ENCODE peak calls at places on chromosomes 4 and X, in nine cellular contexts. B is NCI-H1105; T is cardiac fibroblast; F is retina; I is activated CD4-positive, alpha-beta T cell treated with anti-CD3 and anti-CD28 coated beads for 24 hours; Y is H4; P is C1 segment of cervical spinal cord; G is GM23338; C is ureter. Z is an unnamed sample.

GRCh38 chrX:124229374-124229773 is 103.1 kb upstream of the TEX13D start:
- DNase-seq in B (no peak), T (no peak), F (no peak), I (no peak), Y (no peak), P (no peak), G (peak), C (no peak), Z (no peak)

GRCh38 chr4:19399001-19399400 is 852.7 kb upstream of the SLIT2 start:
- DNase-seq in B (no peak), T (peak), F (no peak), I (no peak), Y (no peak), P (no peak), G (no peak), C (no peak), Z (no peak)

GRCh38 chrX:71615954-71616353 is 2.4 kb downstream of the CXCR3 start:
- DNase-seq in B (no peak), T (no peak), F (no peak), I (no peak), Y (no peak), P (no peak), G (no peak), C (no peak), Z (no peak)

GRCh38 chrX:15939737-15940136 is 85.1 kb upstream of the AP1S2 start:
- DNase-seq in B (no peak), T (no peak), F (no peak), I (no peak), Y (no peak), P (no peak), G (no peak), C (no peak), Z (no peak)

GRCh38 chr4:189206953-189207352 is 733.7 kb upstream of the FRG1 start:
- DNase-seq in B (no peak), T (no peak), F (no peak), I (no peak), Y (no peak), P (no peak), G (no peak), C (no peak), Z (no peak)

GRCh38 chr4:180823116-180823515 is 1420.1 kb upstream of the TENM3 start:
- DNase-seq in B (no peak), T (no peak), F (no peak), I (no peak), Y (no peak), P (no peak), G (no peak), C (no peak), Z (no peak)

GRCh38 chr4:40185830-40186664 is 10.8 kb upstream of the RHOH start:
- DNase-seq in B (no peak), T (peak), F (no peak), I (no peak), Y (no peak), P (no peak), G (no peak), C (no peak), Z (no peak)

GRCh38 chrX:19740744-19741143 is 146.7 kb downstream of the SH3KBP1 start:
- DNase-seq in B (no peak), T (no peak), F (no peak), I (no peak), Y (no peak), P (no peak), G (no peak), C (no peak), Z (no peak)

GRCh38 chr4:73520821-73521220 is 39.3 kb downstream of the AFM start:
- DNase-seq in B (no peak), T (peak), F (no peak), I (no peak), Y (peak), P (no peak), G (peak), C (no peak), Z (no peak)

GRCh38 chr4:114890773-114891172 is 222.6 kb downstream of the NDST4 start:
- DNase-seq in B (no peak), T (no peak), F (no peak), I (no peak), Y (no peak), P (no peak), G (no peak), C (no peak), Z (no peak)

GRCh38 chr4:101801957-101802356 is 11.4 kb downstream of the BANK1 start:
- DNase-seq in B (no peak), T (no peak), F (no peak), I (no peak), Y (no peak), P (no peak), G (no peak), C (no peak), Z (no peak)

GRCh38 chr4:147776600-147777175 is 44.8 kb downstream of the ARHGAP10 start:
- DNase-seq in B (no peak), T (no peak), F (no peak), I (no peak), Y (no peak), P (no peak), G (no peak), C (no peak), Z (no peak)

GRCh38 chr4:90943311-90943710 is 816.1 kb downstream of the CCSER1 start:
- DNase-seq in B (no peak), T (no peak), F (no peak), I (no peak), Y (peak), P (no peak), G (no peak), C (no peak), Z (no peak)

GRCh38 chr4:109412805-109413204 is 20.8 kb upstream of the SEC24B start:
- DNase-seq in B (no peak), T (no peak), F (no peak), I (no peak), Y (no peak), P (no peak), G (no peak), C (no peak), Z (no peak)

GRCh38 chrX:72572248-72573157 is at the start of gene HDAC8:
- DNase-seq in B (peak), T (peak), F (peak), I (peak), Y (peak), P (peak), G (peak), C (peak), Z (peak)

GRCh38 chr4:14749910-14750309 is 252.4 kb upstream of the CPEB2 start:
- DNase-seq in B (no peak), T (peak), F (no peak), I (peak), Y (no peak), P (no peak), G (peak), C (no peak), Z (no peak)

GRCh38 chrX:136752796-136753195 is 27.9 kb downstream of the ARHGEF6 start:
- DNase-seq in B (no peak), T (peak), F (no peak), I (no peak), Y (no peak), P (no peak), G (no peak), C (no peak), Z (no peak)

GRCh38 chr4:8252301-8253173 is 17.0 kb upstream of the HTRA3 start:
- DNase-seq in B (no peak), T (no peak), F (no peak), I (no peak), Y (peak), P (no peak), G (no peak), C (no peak), Z (no peak)

GRCh38 chr4:90127706-90128345 is 632 bp downstream of the CCSER1 start:
- DNase-seq in B (no peak), T (no peak), F (no peak), I (no peak), Y (no peak), P (no peak), G (peak), C (no peak), Z (peak)

GRCh38 chrX:136627381-136627780 is 20.6 kb upstream of the CD40LG start:
- DNase-seq in B (no peak), T (no peak), F (no peak), I (no peak), Y (no peak), P (no peak), G (no peak), C (no peak), Z (no peak)

GRCh38 chr4:118076958-118077766 is 42.9 kb downstream of the NDST3 start:
- DNase-seq in B (no peak), T (peak), F (no peak), I (no peak), Y (peak), P (no peak), G (peak), C (no peak), Z (no peak)

GRCh38 chrX:45274576-45274975 is 73.9 kb upstream of the DIPK2B start:
- DNase-seq in B (no peak), T (peak), F (no peak), I (no peak), Y (no peak), P (no peak), G (no peak), C (no peak), Z (no peak)

GRCh38 chrX:5409106-5409505 is 819.6 kb downstream of the NLGN4X start:
- DNase-seq in B (no peak), T (no peak), F (no peak), I (no peak), Y (no peak), P (no peak), G (no peak), C (no peak), Z (no peak)

GRCh38 chr4:38164346-38164745 is 204.1 kb downstream of the PTTG2 start:
- DNase-seq in B (no peak), T (peak), F (no peak), I (no peak), Y (no peak), P (no peak), G (no peak), C (no peak), Z (no peak)

GRCh38 chr4:10346023-10346422 is 111.2 kb downstream of the ZNF518B start:
- DNase-seq in B (no peak), T (peak), F (no peak), I (no peak), Y (no peak), P (no peak), G (no peak), C (no peak), Z (no peak)

GRCh38 chrX:28639502-28639901 is 52.3 kb downstream of the IL1RAPL1 start:
- DNase-seq in B (no peak), T (no peak), F (no peak), I (no peak), Y (no peak), P (no peak), G (peak), C (no peak), Z (no peak)

GRCh38 chrX:17488036-17488435 is 113.0 kb downstream of the NHS start:
- DNase-seq in B (no peak), T (peak), F (no peak), I (no peak), Y (no peak), P (no peak), G (no peak), C (no peak), Z (no peak)

GRCh38 chrX:36116222-36116621 is 196.7 kb downstream of the CFAP47 start:
- DNase-seq in B (no peak), T (no peak), F (no peak), I (no peak), Y (no peak), P (no peak), G (no peak), C (no peak), Z (no peak)

GRCh38 chr4:143559757-143560147 is 46.2 kb downstream of the SMARCA5 start:
- DNase-seq in B (no peak), T (no peak), F (no peak), I (peak), Y (no peak), P (no peak), G (peak), C (no peak), Z (no peak)